ENCODE peak calls at places on chromosomes 16 and 17, in five cellular contexts. M, O, V, C and N are unnamed samples.

GRCh38 chr17:53818271-53818670 is 4.5 kb upstream of the KIF2B start:
- DNase-seq in O (no peak), V (no peak), C (no peak), M (no peak), N (no peak)

GRCh38 chr16:60648260-60648659 is 1388.0 kb downstream of the CDH8 start:
- DNase-seq in V (no peak), C (no peak), O (no peak), M (no peak), N (no peak)

GRCh38 chr17:48503747-48504146 is 27.1 kb downstream of the HOXB1 start:
- DNase-seq in V (no peak), M (no peak), C (no peak), O (no peak), N (no peak)

GRCh38 chr17:82200743-82201497 is 11.7 kb downstream of the CCDC57 start:
- DNase-seq in O (no peak), M (peak; percentile 25), C (no peak), V (no peak), N (no peak)

GRCh38 chr17:4921320-4921719 is 10.8 kb upstream of the GP1BA start:
- DNase-seq in O (no peak), M (no peak), C (no peak), V (no peak), N (no peak)

GRCh38 chr16:743794-744500 is 3.1 kb upstream of the CIAO3 start:
- DNase-seq in M (peak; percentile 61), O (no peak), C (no peak), V (no peak), N (no peak)

GRCh38 chr16:81232740-81233367 is 5.6 kb upstream of the BCO1 start:
- DNase-seq in V (no peak), M (no peak), C (no peak), O (no peak), N (no peak)

GRCh38 chr17:36920032-36921000 is 17.0 kb upstream of the LHX1 start:
- DNase-seq in M (no peak), V (no peak), O (peak; percentile 43), C (no peak), N (no peak)

GRCh38 chr16:80739523-80739922 is 64.9 kb downstream of the CDYL2 start:
- DNase-seq in C (no peak), V (no peak), M (no peak), O (no peak), N (no peak)

GRCh38 chr17:44378171-44378705 is 11.2 kb downstream of the ITGA2B start:
- DNase-seq in V (no peak), C (no peak), M (no peak), O (no peak), N (no peak)

GRCh38 chr16:84599528-84600202 is 18.2 kb downstream of the COTL1 start:
- DNase-seq in V (no peak), O (no peak), C (peak; percentile 75), M (peak; percentile 65), N (no peak)

GRCh38 chr16:88686062-88686438 is 257 bp downstream of the SNAI3 start:
- DNase-seq in V (no peak), C (peak; percentile 65), O (no peak), M (no peak), N (no peak)

GRCh38 chr17:12794919-12795517 is 5.7 kb downstream of the ARHGAP44 start:
- DNase-seq in V (no peak), C (no peak), M (no peak), O (no peak), N (no peak)

GRCh38 chr16:11452746-11453344 is 107.6 kb downstream of the RMI2 start:
- DNase-seq in M (no peak), O (no peak), V (no peak), C (no peak), N (no peak)

GRCh38 chr16:3194792-3195191 is 6.8 kb downstream of the OR1F1 start:
- DNase-seq in O (no peak), M (no peak), C (no peak), V (no peak), N (no peak)

GRCh38 chr16:27935076-27935475 is 128.4 kb downstream of the GSG1L start:
- DNase-seq in M (no peak), O (no peak), C (no peak), V (no peak), N (no peak)

GRCh38 chr17:83053779-83054451 is 25.5 kb upstream of the METRNL start:
- DNase-seq in O (no peak), V (no peak), C (peak; percentile 84), M (no peak), N (no peak)

GRCh38 chr17:50051082-50051576 is 4.8 kb upstream of the ITGA3 start:
- DNase-seq in O (peak; percentile 96), V (peak; percentile 85), M (no peak), C (peak; percentile 77), N (no peak)

GRCh38 chr16:24577167-24577566 is 37.8 kb downstream of the RBBP6 start:
- DNase-seq in O (no peak), V (no peak), M (no peak), C (no peak), N (no peak)

GRCh38 chr16:56415849-56416248 is 9.5 kb downstream of the AMFR start:
- DNase-seq in M (no peak), C (no peak), O (no peak), V (no peak), N (no peak)

GRCh38 chr16:63745456-63745855 is 1376.4 kb downstream of the CDH11 start:
- DNase-seq in C (no peak), V (no peak), O (no peak), M (no peak), N (no peak)

GRCh38 chr16:630815-631405 is at the start of gene WFIKKN1:
- DNase-seq in M (peak; percentile 71), C (peak; percentile 65), V (no peak), O (no peak), N (no peak)

GRCh38 chr17:48593840-48594411 is 347 bp upstream of the HOXB5 start:
- DNase-seq in O (no peak), V (no peak), M (peak; percentile 96), C (peak; percentile 65), N (peak; percentile 79)

GRCh38 chr17:72187544-72187943 is 66.7 kb downstream of the SOX9 start:
- DNase-seq in O (no peak), V (no peak), C (no peak), M (no peak), N (no peak)

GRCh38 chr17:55413825-55414489 is 7.7 kb downstream of the MMD start:
- DNase-seq in V (no peak), C (no peak), O (no peak), M (no peak), N (no peak)

GRCh38 chr17:64736804-64737492 is 74.8 kb upstream of the SMURF2 start:
- DNase-seq in M (peak; percentile 30), O (peak; percentile 61), C (peak; percentile 29), V (no peak), N (no peak)

GRCh38 chr16:75053791-75054555 is 55.1 kb downstream of the ZNRF1 start:
- DNase-seq in V (no peak), O (peak; percentile 40), C (peak; percentile 68), M (peak; percentile 55), N (peak; percentile 62)

GRCh38 chr16:49932943-49933342 is 77.0 kb upstream of the ZNF423 start:
- DNase-seq in C (no peak), V (no peak), M (no peak), O (no peak), N (no peak)

GRCh38 chr17:36493956-36494355 is 7.5 kb downstream of the ZNHIT3 start:
- DNase-seq in C (no peak), O (no peak), M (no peak), V (no peak), N (no peak)

GRCh38 chr16:67807148-67807682 is 526 bp downstream of the TSNAXIP1 start:
- DNase-seq in O (no peak), M (no peak), V (no peak), C (no peak), N (no peak)

GRCh38 chr17:17924131-17924856 is 47.9 kb downstream of the TOM1L2 start:
- DNase-seq in M (no peak), V (no peak), C (no peak), O (no peak), N (no peak)

GRCh38 chr17:58294034-58294433 is 13.3 kb upstream of the MPO start:
- DNase-seq in V (no peak), O (no peak), C (no peak), M (no peak), N (no peak)
- H3K4me1 ChIP-seq in V (no peaks in the 10 kb centered on the region), O (peaks cover 3% of the 10 kb centered on the region), C (no peaks in the 10 kb centered on the region), M (no peaks in the 10 kb centered on the region), N (no peaks in the 10 kb centered on the region)

DNA sequence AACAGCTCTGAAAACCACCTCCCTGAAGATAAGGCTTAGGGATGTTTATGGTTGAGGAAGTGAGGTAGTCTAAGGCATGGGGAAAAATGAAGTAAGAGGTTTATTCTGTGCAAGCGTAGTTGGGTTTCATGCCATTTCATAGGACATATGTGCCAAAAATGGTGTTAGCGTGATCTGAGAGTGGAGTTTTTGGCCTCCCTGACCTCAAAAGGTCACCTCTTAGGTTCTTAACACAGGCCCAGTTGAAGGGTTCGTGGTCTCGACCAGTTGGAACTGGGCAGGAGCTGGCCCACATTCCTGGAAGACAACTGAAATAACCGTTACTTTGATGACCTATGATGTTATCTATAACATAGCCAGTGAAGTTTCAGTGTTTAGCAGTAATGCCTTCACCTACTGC is 57.0 kb downstream of the MRTFB start:
- DNase-seq in M (no peak), V (no peak), C (no peak), O (no peak), N (no peak)
- TF ChIP-seq POLR2AphosphoS5 in M (no peak), V (no peak), C (no peak), O (no peak), N (no peak)

GRCh38 chr17:1454541-1454940 is 1.5 kb downstream of the CRK start:
- DNase-seq in V (no peak), O (no peak), C (no peak), M (no peak), N (no peak)

GRCh38 chr17:1446201-1446600 is 9.8 kb downstream of the CRK start:
- DNase-seq in O (no peak), C (no peak), M (no peak), V (no peak), N (peak; percentile 44)

GRCh38 chr17:1447061-1447460 is 9.0 kb downstream of the CRK start:
- DNase-seq in V (no peak), M (no peak), O (no peak), C (no peak), N (no peak)

GRCh38 chr17:1452836-1453235 is 3.2 kb downstream of the CRK start:
- DNase-seq in O (no peak), M (no peak), C (no peak), V (no peak), N (no peak)

GRCh38 chr17:1449412-1449967 is 6.5 kb downstream of the CRK start:
- DNase-seq in V (no peak), O (no peak), M (no peak), C (peak; percentile 51), N (no peak)
- H3K4me1 ChIP-seq in V (peaks cover 21% of the 10 kb centered on the region), O (peaks cover 3% of the 10 kb centered on the region), M (peaks cover under 1% of the 10 kb centered on the region), C (peaks cover 47% of the 10 kb centered on the region), N (peaks cover 3% of the 10 kb centered on the region)

DNA sequence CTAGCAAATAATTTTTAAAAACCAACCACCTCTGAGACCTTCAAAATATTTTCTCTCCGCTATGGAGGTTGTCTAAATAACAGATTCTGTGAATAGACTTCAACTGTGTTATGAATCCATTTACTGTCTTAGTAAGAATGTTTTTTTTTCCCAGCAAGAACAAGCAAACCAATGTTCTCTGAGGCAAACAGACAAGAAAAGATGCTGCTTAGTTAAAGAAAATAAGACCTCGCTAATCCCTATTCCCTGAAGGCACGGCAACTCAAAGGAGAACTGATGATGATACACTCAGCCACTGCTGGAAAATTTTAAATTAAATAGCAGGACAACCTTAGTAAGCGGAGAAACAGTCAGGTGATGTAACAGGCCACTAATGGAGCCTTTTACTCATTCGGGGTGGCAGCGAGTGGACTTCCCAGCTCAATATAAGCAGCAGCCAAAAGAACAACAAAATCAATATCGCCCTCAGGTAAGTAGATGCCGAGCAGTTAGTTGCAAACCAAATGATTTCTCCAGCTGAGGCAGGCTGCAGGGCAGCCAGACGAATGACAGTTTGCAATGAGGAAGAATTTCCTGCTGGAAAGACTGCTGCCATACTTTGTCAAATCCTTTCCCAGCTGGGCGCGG is 81.7 kb downstream of the CPPED1 start:
- DNase-seq in V (no peak), M (no peak), C (no peak), O (no peak), N (no peak)
- TF ChIP-seq POLR2AphosphoS5 in V (no peak), M (no peak), C (no peak), O (no peak), N (no peak)